ENCODE peak calls at places on chromosome 22, in four cellular contexts. J is brain microvascular endothelial cell; V is SK-N-SH; X is CD8-positive, alpha-beta T cell. B is an unnamed sample. For H3K36me3, the result is how much of the 10 kb centered on the place peaks cover.

GRCh38 chr22:44666207-44666585 is 35.8 kb upstream of the PRR5 start:
- DNase-seq in J (no peak), V (no peak), X (no peak), B (no peak)

GRCh38 chr22:48886604-48887393 is 940.9 kb downstream of the BRD1 start:
- DNase-seq in J (no peak), V (no peak), X (no peak), B (no peak)

GRCh38 chr22:46012881-46013281 is 35.9 kb upstream of the WNT7B start:
- DNase-seq in J (no peak), V (peak), X (no peak), B (peak)

GRCh38 chr22:36386351-36386899 is 1.3 kb downstream of the MYH9 start:
- DNase-seq in J (no peak), V (no peak), X (no peak), B (peak)

GRCh38 chr22:36330655-36331305 is 57.0 kb downstream of the MYH9 start:
- DNase-seq in J (peak), V (no peak), X (no peak), B (no peak)

GRCh38 chr22:25780673-25781072 is 38.7 kb downstream of the MYO18B start:
- DNase-seq in J (no peak), V (peak), X (no peak), B (no peak)

GRCh38 chr22:25202290-25202921 is 2.7 kb downstream of the CRYBB3 start:
- DNase-seq in J (peak), V (peak), X (peak), B (peak)

GRCh38 chr22:20408891-20409290 is 14.9 kb downstream of the ZNF74 start:
- DNase-seq in J (no peak), V (no peak), X (no peak), B (no peak)

GRCh38 chr22:32900856-32901255 is 99.4 kb downstream of the TIMP3 start:
- DNase-seq in J (no peak), V (no peak), X (no peak), B (no peak)

GRCh38 chr22:45647532-45648225 is 24.0 kb upstream of the ATXN10 start:
- DNase-seq in J (no peak), V (no peak), X (no peak), B (no peak)

GRCh38 chr22:19896665-19897355 is 42.1 kb upstream of the GNB1L start:
- DNase-seq in J (no peak), V (peak), X (peak), B (no peak)

GRCh38 chr22:48504519-48505140 is 1323.0 kb downstream of the BRD1 start:
- DNase-seq in J (no peak), V (no peak), X (no peak), B (no peak)

GRCh38 chr22:50641696-50642607 is 14.0 kb upstream of the ARSA start:
- DNase-seq in J (peak), V (no peak), X (no peak), B (peak)

GRCh38 chr22:22547226-22547625 is 11.8 kb downstream of the PRAME start:
- DNase-seq in J (no peak), V (no peak), X (no peak), B (no peak)
- H3K4me3 ChIP-seq in J (no peak), V (no peak), X (no peak), B (no peak)

DNA sequence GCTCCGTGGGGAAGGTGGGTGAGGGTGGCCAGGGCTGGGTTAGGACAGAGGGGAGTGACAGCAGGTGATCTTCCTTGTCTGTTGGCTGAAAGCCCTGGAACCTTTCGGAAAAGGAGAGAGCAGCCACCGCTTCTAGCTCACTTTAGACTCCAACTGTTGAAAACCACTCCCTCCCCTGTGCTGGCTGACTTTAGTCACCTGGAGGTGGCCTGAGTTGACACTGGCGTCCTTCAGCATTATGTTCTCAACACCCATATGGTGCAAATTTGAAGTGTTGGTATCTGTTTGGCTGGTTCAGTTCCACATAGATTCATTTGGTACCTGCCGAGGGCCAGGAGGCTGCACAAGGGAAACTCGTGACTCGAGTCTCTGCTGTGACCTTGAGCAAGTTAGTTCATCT is 28.8 kb downstream of the ZC3H7B start:
- DNase-seq in J (no peak), V (no peak), X (no peak), B (no peak)
- H3K36me3 ChIP-seq in J (half or more), V (under half), X (half or more), B (under half)

GRCh38 chr22:42939941-42940653 is 74.9 kb downstream of the PACSIN2 start:
- DNase-seq in J (peak), V (no peak), X (no peak), B (no peak)
- H3K4me3 ChIP-seq in J (no peak), V (no peak), X (no peak), B (no peak)

DNA sequence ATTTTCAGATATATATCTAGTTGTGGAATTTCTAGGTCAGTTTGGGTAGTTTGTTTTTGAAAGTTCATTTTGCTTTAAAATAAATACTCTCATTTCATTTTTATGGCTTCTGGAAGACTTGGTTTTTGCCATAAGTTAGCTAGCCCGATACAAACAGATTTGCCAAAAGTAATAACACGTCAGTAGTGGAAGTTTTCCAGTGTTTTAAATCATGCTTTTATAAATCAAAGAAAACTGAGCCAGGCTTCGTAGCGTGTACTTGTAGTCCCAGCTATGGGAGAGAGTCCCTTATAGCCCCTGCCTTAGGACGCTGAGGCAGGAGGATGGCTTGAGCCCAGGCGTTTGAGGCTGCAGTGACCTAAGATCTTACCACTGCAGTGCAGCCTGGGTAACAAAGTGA is 21.7 kb upstream of the MICALL1 start:
- DNase-seq in J (no peak), V (no peak), X (no peak), B (no peak)
- H3K36me3 ChIP-seq in J (half or more), V (half or more), X (under half), B (under half)

GRCh38 chr22:39240841-39241631 is 3.7 kb downstream of the PDGFB start:
- DNase-seq in J (no peak), V (no peak), X (peak), B (peak)
- H3K4me3 ChIP-seq in J (no peak), V (no peak), X (peak), B (no peak)

DNA sequence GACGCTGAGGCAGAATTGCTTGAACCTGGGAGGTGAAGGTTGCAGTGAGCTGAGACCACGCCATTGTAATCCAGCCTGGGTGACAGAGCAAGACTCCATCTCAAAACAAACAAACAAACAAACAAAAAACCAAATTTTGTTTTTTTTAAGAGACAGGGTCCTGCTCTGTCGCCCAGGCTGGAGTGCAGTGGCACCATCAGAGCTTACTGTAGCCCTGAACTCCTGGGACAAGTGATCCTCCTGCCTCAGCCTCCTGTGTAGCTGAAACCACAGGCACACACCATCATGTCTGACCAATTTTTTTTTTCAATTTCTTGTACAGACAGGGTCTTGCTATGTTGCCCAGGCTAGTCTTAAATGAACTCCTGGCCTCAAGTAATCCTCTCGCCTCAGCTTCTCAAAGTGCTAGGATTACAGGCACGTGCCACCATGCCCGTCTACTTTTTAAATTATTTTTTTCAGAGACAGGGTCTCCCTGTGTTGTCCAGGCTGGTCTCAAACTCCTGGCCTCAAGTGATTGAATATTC is 13.2 kb upstream of the PPM1F start:
- DNase-seq in J (no peak), V (no peak), X (no peak), B (no peak)
- H3K36me3 ChIP-seq in J (half or more), V (under half), X (under half), B (half or more)

GRCh38 chr22:28438183-28438778 is 241.4 kb downstream of the TTC28 start:
- DNase-seq in J (no peak), V (no peak), X (no peak), B (no peak)
- H3K4me3 ChIP-seq in J (no peak), V (no peak), X (no peak), B (no peak)

DNA sequence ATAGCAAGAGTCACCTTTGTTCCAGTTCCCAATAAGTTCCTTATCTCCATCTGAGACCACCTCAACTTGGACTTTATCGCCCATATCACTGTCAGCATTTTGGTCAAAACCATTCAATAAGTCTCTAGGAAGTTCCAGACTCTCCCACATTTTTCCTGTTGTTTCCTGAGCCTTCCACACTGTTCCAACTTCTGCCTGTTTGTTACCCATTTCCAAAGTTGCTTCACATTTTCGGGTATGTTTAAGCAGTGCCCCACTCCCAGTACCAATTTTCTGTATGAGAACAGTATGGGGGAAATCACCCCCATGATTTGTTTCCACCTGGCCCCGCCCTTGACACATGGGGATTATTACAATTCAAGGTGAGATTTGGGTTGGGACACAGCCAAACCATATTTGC is 26.7 kb downstream of the BCL2L13 start:
- DNase-seq in J (no peak), V (no peak), X (no peak), B (no peak)
- H3K36me3 ChIP-seq in J (under half), V (under half), X (under half), B (under half)